ENCODE peak calls at places on chromosome 18, in nine cellular contexts. I is adrenal gland, E is dorsolateral prefrontal cortex, Q is tibial nerve, P is lower leg skin, T is tibial artery, H is fibroblast of lung, L is mammary epithelial cell, D is astrocyte. Y is an unnamed sample.

GRCh38 chr18:67776929-67777328 is 260.4 kb upstream of the DSEL start:
- DNase-seq in I (no peak), E (no peak), T (no peak), D (peak), L (peak), P (no peak), Q (no peak), H (peak), Y (no peak)

GRCh38 chr18:25743661-25744151 is 346.7 kb downstream of the SS18 start:
- DNase-seq in P (no peak), D (no peak), L (no peak), T (no peak), I (no peak), Q (no peak), H (no peak), E (no peak), Y (no peak)

GRCh38 chr18:24063121-24063731 is 48.7 kb downstream of the TTC39C start:
- DNase-seq in I (no peak), T (no peak), P (no peak), H (peak), E (no peak), D (peak), Q (no peak), L (peak), Y (peak)

GRCh38 chr18:79531386-79531785 is 135.7 kb downstream of the NFATC1 start:
- DNase-seq in D (no peak), H (no peak), T (peak), P (no peak), Q (peak), E (peak), I (no peak), L (no peak), Y (no peak)

GRCh38 chr18:43405097-43405496 is 127.8 kb upstream of the SYT4 start:
- DNase-seq in L (peak), Q (no peak), T (no peak), I (no peak), E (no peak), D (peak), H (no peak), P (no peak), Y (no peak)

GRCh38 chr18:79516441-79516931 is 120.8 kb downstream of the NFATC1 start:
- DNase-seq in P (no peak), I (no peak), Q (no peak), H (no peak), T (peak), E (no peak), L (no peak), D (no peak), Y (no peak)

GRCh38 chr18:34639662-34640061 is 70.4 kb upstream of the DTNA start:
- DNase-seq in P (no peak), D (no peak), L (no peak), H (no peak), T (no peak), I (no peak), E (no peak), Q (no peak), Y (no peak)

GRCh38 chr18:11040823-11041712 is 108.3 kb downstream of the PIEZO2 start:
- DNase-seq in T (no peak), D (peak), E (no peak), H (peak), Q (peak), P (peak), I (peak), L (peak), Y (peak)

GRCh38 chr18:421236-422155 is 79.0 kb downstream of the COLEC12 start:
- DNase-seq in D (peak), P (no peak), E (no peak), I (no peak), Q (no peak), T (no peak), H (peak), L (no peak), Y (peak)

GRCh38 chr18:24985616-24986015 is 366.4 kb downstream of the ZNF521 start:
- DNase-seq in I (no peak), P (no peak), E (no peak), H (no peak), D (no peak), Q (no peak), L (no peak), T (no peak), Y (peak)

GRCh38 chr18:29737190-29737589 is 1305.4 kb downstream of the DSC3 start:
- DNase-seq in H (no peak), D (no peak), Q (no peak), L (no peak), E (no peak), I (no peak), P (no peak), T (no peak), Y (no peak)

GRCh38 chr18:23668731-23669130 is 6.0 kb upstream of the ANKRD29 start:
- DNase-seq in I (no peak), P (no peak), L (no peak), Q (no peak), H (no peak), E (no peak), D (no peak), T (no peak), Y (no peak)

GRCh38 chr18:59505311-59505710 is 146.2 kb upstream of the LMAN1 start:
- DNase-seq in H (peak), E (no peak), I (no peak), L (no peak), P (no peak), Q (no peak), D (no peak), T (no peak), Y (peak)

GRCh38 chr18:3051718-3052410 is 38.9 kb upstream of the LPIN2 start:
- DNase-seq in L (no peak), I (no peak), E (no peak), H (no peak), Q (no peak), T (no peak), D (no peak), P (no peak), Y (no peak)

GRCh38 chr18:6624271-6624670 is 105.2 kb upstream of the ARHGAP28 start:
- DNase-seq in Q (no peak), T (no peak), H (peak), D (peak), E (no peak), I (no peak), L (peak), P (no peak), Y (peak)

GRCh38 chr18:11859903-11860407 is 8.7 kb downstream of the CHMP1B start:
- DNase-seq in Q (no peak), E (no peak), H (peak), I (no peak), P (no peak), D (peak), T (no peak), L (peak), Y (peak)

GRCh38 chr18:3015203-3015590 is 2.3 kb upstream of the LPIN2 start:
- DNase-seq in Q (no peak), L (peak), T (no peak), I (peak), P (no peak), D (peak), E (no peak), H (peak), Y (peak)

GRCh38 chr18:9684901-9685738 is 23.0 kb upstream of the RAB31 start:
- DNase-seq in E (no peak), H (peak), I (no peak), L (peak), D (peak), T (peak), P (no peak), Q (no peak), Y (peak)

GRCh38 chr18:42156266-42156665 is 201.2 kb downstream of the PIK3C3 start:
- DNase-seq in P (no peak), I (no peak), L (no peak), Q (no peak), D (peak), E (no peak), T (no peak), H (no peak), Y (no peak)

GRCh38 chr18:58937204-58937603 is 72.5 kb downstream of the ZNF532 start:
- DNase-seq in T (no peak), Q (no peak), D (peak), P (no peak), H (peak), E (no peak), L (peak), I (no peak), Y (peak)

GRCh38 chr18:136433-136832 is 21.9 kb upstream of the USP14 start:
- DNase-seq in D (no peak), L (no peak), T (no peak), H (no peak), P (no peak), I (no peak), E (no peak), Q (no peak), Y (no peak)

GRCh38 chr18:2002178-2002577 is 569.1 kb downstream of the METTL4 start:
- DNase-seq in E (no peak), P (no peak), T (no peak), I (no peak), L (no peak), D (no peak), H (no peak), Q (no peak), Y (no peak)

GRCh38 chr18:55489034-55489741 is 98.8 kb downstream of the TCF4 start:
- DNase-seq in P (no peak), L (no peak), Q (no peak), T (no peak), I (no peak), D (peak), E (no peak), H (no peak), Y (peak)

GRCh38 chr18:9782073-9782857 is 74.2 kb downstream of the RAB31 start:
- DNase-seq in I (peak), Q (no peak), H (peak), T (no peak), L (peak), P (no peak), E (no peak), D (peak), Y (peak)

GRCh38 chr18:28041366-28041765 is 135.6 kb downstream of the CDH2 start:
- DNase-seq in T (no peak), L (no peak), D (peak), H (peak), P (no peak), E (no peak), I (no peak), Q (no peak), Y (peak)

GRCh38 chr18:55859116-55859515 is 271.1 kb upstream of the TCF4 start:
- DNase-seq in E (no peak), T (no peak), H (no peak), D (no peak), P (no peak), L (no peak), Q (no peak), I (no peak), Y (no peak)

GRCh38 chr18:69469444-69469919 is 68.8 kb downstream of the DOK6 start:
- DNase-seq in E (no peak), H (no peak), D (no peak), I (no peak), L (no peak), P (no peak), T (no peak), Q (no peak), Y (no peak)
- TF ChIP-seq CTCF in E (no peak), H (peak), D (no peak), I (peak), L (peak), P (no peak), T (no peak), Q (no peak), Y (peak)

GRCh38 chr18:57915848-57916596 is 112.9 kb upstream of the ATP8B1 start:
- DNase-seq in Q (no peak), I (no peak), D (no peak), L (no peak), T (no peak), P (no peak), E (peak), H (peak), Y (no peak)

GRCh38 chr18:57915241-57915640 is 112.1 kb upstream of the ATP8B1 start:
- DNase-seq in Q (no peak), I (no peak), P (no peak), L (no peak), E (no peak), H (peak), T (no peak), D (peak), Y (no peak)

GRCh38 chr18:57910817-57911216 is 107.7 kb upstream of the ATP8B1 start:
- DNase-seq in E (no peak), H (no peak), I (no peak), P (no peak), Q (no peak), D (no peak), T (no peak), L (no peak), Y (no peak)

GRCh38 chr18:57916684-57917083 is 113.6 kb upstream of the ATP8B1 start:
- DNase-seq in Q (no peak), H (no peak), T (no peak), I (no peak), D (no peak), P (no peak), E (no peak), L (no peak), Y (no peak)

DNA sequence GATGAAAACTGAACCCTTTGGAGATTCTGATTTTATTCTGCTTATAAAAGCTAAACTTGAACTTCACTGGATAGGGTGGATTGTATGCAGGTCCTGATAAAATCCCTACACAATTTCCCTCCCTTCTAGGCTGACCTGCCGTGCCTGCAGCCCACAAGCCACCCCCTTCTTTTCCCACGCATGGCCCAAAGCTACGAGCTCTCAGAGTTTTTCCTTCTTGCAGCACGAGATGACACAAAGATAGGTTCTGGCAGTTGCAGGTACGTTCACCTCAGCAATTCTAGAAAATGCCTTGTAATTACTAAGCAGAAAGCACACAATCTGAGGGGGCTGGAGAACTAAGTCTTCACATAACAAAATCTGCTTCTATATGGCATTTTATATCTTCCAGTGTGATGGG is 110.6 kb upstream of the ATP8B1 start:
- DNase-seq in H (no peak), L (no peak), E (no peak), D (no peak), I (no peak), Q (no peak), T (no peak), P (no peak), Y (no peak)
- H3K4me3 ChIP-seq in H (no peak), L (no peak), E (no peak), D (no peak), I (no peak), Q (no peak), T (no peak), P (no peak), Y (no peak)

GRCh38 chr18:62245177-62245576 is 58.1 kb downstream of the RELCH start:
- DNase-seq in Q (no peak), H (no peak), T (no peak), L (no peak), E (no peak), D (no peak), I (no peak), P (no peak), Y (no peak)

GRCh38 chr18:62249478-62250097 is 62.5 kb downstream of the RELCH start:
- DNase-seq in E (peak), T (peak), I (peak), L (peak), Q (peak), D (peak), P (peak), H (peak), Y (peak)

GRCh38 chr18:62248313-62248712 is 61.3 kb downstream of the RELCH start:
- DNase-seq in E (no peak), T (no peak), I (no peak), D (no peak), P (no peak), L (no peak), H (no peak), Q (no peak), Y (no peak)

GRCh38 chr18:62242955-62243354 is 55.9 kb downstream of the RELCH start:
- DNase-seq in E (no peak), Q (no peak), D (no peak), L (no peak), H (no peak), I (no peak), T (no peak), P (no peak), Y (peak)

DNA sequence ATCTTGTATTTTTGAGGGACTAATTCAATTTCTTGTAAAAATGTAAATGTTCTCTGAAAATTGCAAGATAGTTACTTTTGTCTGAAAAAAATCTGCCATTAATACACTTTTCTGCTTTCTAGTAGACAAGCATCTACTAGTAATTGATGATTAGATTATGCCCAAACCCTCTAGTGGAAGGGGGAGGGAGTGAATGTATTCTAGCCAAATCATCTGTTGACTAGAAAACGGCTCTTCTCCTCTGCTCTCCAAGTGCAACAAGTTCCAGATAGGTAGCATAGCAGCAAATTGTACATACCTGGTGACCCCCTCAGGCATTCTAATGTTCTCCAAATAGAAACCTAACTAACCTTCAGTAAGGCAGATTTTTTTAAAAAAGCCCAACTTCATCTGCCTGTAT is 58.6 kb downstream of the RELCH start:
- DNase-seq in H (no peak), E (no peak), I (no peak), P (no peak), T (no peak), L (no peak), D (no peak), Q (no peak), Y (no peak)
- TF ChIP-seq CTCF in H (peak), E (no peak), I (no peak), P (no peak), T (no peak), L (peak), D (no peak), Q (no peak), Y (no peak)

DNA sequence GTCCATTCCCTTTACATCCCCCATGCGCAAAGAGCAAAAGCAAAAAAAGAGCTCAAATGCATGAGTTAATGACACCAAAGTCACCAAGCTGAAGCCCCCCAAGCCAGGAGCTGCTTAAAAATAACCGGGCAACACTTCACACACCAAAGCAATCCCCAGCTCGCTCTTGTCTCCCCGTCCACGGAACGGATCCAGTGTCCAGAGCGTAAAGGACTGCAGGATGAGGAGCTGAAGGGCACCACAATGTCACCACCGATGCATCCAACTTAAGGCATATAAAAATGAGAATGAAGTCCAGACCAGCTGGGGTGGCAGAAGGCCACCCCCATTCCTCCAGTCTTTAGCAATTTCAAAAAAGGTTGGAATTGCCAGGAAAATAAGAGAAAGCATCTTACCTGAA is 8.7 kb downstream of the SMAD7 start:
- DNase-seq in E (no peak), H (no peak), L (no peak), Q (no peak), D (no peak), T (no peak), I (no peak), P (no peak), Y (no peak)
- H3K4me3 ChIP-seq in E (no peak), H (no peak), L (no peak), Q (no peak), D (peak), T (peak), I (no peak), P (no peak), Y (no peak)

GRCh38 chr18:36454258-36454657 is 156.7 kb downstream of the FHOD3 start:
- DNase-seq in I (no peak), Q (no peak), T (no peak), E (no peak), H (no peak), D (no peak), P (no peak), L (peak), Y (no peak)

GRCh38 chr18:36455931-36456330 is 158.4 kb downstream of the FHOD3 start:
- DNase-seq in T (no peak), H (no peak), D (no peak), L (no peak), P (no peak), E (no peak), I (no peak), Q (no peak), Y (no peak)

GRCh38 chr18:36456622-36457021 is 159.1 kb downstream of the FHOD3 start:
- DNase-seq in I (no peak), D (no peak), T (no peak), Q (no peak), P (no peak), H (no peak), L (no peak), E (no peak), Y (no peak)

GRCh38 chr18:36457683-36458082 is 160.2 kb downstream of the FHOD3 start:
- DNase-seq in L (no peak), E (no peak), H (no peak), I (no peak), Q (no peak), T (no peak), P (no peak), D (no peak), Y (no peak)

DNA sequence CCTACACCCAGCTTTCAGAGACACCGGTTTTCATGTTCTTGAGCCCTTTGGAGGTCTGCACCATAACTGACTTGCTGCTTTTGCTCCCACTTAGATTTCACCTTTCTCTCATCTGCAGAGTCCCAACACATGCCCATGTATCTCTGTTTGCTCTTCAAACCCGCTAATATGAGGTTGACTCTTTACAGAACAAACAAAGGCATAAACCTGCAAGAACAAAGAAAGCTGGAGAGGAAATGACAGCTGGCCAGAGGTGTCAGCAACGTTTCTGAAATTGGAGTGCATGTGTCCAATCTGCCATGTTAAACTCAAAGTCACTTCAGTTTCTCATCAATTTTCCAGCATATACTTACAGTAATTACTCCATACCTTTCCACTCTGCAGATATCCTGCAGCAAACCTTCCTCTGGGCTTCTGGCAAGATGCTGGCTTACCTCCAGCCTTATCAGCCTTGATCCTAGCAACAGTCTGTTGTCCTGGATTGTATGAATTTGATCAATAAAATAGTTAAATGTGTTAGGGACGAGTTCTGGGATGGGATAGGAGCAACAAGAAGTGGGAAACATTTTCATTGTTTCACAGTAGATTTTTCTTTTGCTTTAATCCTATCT is 157.4 kb downstream of the FHOD3 start:
- DNase-seq in L (no peak), H (no peak), E (no peak), P (no peak), I (no peak), D (no peak), T (no peak), Q (no peak), Y (no peak)
- TF ChIP-seq CTCF in L (no peak), H (no peak), E (no peak), P (no peak), I (no peak), D (no peak), T (no peak), Q (no peak), Y (no peak)

DNA sequence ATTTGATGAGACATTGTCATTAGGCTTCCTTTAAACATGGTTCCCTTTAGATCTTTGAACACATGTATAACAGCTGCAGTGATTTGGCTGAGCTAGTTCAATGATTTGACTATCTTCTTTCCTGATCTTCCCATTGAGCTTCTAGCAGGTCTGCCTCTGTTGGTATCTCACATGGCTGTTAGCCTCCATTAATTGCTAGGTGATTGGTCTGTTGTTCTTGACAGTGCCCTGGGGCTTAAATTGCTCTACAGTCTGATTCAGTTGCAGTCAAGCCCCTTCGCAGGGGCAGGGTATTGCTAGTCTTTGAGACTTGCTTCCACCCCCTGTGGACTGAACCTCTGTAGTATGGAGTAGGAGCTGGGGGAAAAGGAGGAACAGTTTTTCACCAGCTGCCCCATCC is 24.1 kb downstream of the SKA1 start:
- DNase-seq in L (no peak), D (no peak), T (no peak), P (no peak), Q (no peak), E (no peak), H (no peak), I (no peak), Y (no peak)
- H3K4me3 ChIP-seq in L (no peak), D (no peak), T (no peak), P (no peak), Q (no peak), E (no peak), H (no peak), I (no peak), Y (no peak)

GRCh38 chr18:21112140-21112473 is 494 bp upstream of the ROCK1 start:
- DNase-seq in L (no peak), Q (no peak), D (no peak), P (no peak), E (no peak), T (no peak), H (no peak), I (no peak), Y (no peak)
- TF ChIP-seq CTCF in L (peak), Q (no peak), D (no peak), P (no peak), E (peak), T (no peak), H (no peak), I (peak), Y (no peak)